ENCODE peak calls at places on chromosomes 1 and 21, in ten cellular contexts. H is kidney tubule cell; P is T follicular helper cell; M is suprapubic skin; Q is glutamatergic neuron; N is stimulated activated CD4-positive, alpha-beta T cell treated with anti-CD3 and anti-CD28 coated beads, Interleukin-2, amount 100 ng/mL, for 24 hours; C is nephron progenitor cell; J is right cardiac atrium; X is stimulated activated naive CD8-positive, alpha-beta T cell treated with anti-CD3 and anti-CD28 coated beads, Interleukin-15, amount 100 ng/mL, for 72 hours; S is tibial nerve. B is an unnamed sample.

GRCh38 chr21:38631676-38632075 is 133.4 kb upstream of the ERG start:
- DNase-seq in H (no peak), P (no peak), M (no peak), Q (no peak), N (no peak), C (no peak), J (no peak), X (no peak), S (no peak), B (no peak)

GRCh38 chr1:108079550-108079949 is 114.6 kb upstream of the VAV3 start:
- DNase-seq in H (no peak), P (peak), M (no peak), Q (peak), N (peak), C (peak), J (no peak), X (peak), S (no peak), B (no peak)

GRCh38 chr1:230122361-230123279 is 55.6 kb downstream of the GALNT2 start:
- DNase-seq in H (no peak), P (no peak), M (no peak), Q (no peak), N (no peak), C (no peak), J (no peak), X (no peak), S (no peak), B (no peak)

GRCh38 chr1:89800022-89800655 is 20.7 kb upstream of the LRRC8D start:
- DNase-seq in H (no peak), P (no peak), M (no peak), Q (no peak), N (no peak), C (no peak), J (no peak), X (no peak), S (no peak), B (no peak)

GRCh38 chr1:46587072-46587471 is 17.0 kb downstream of the MKNK1 start:
- DNase-seq in H (no peak), P (no peak), M (no peak), Q (peak), N (no peak), C (no peak), J (peak), X (no peak), S (no peak), B (no peak)

GRCh38 chr1:208807446-208808117 is 563.4 kb upstream of the PLXNA2 start:
- DNase-seq in H (peak), P (no peak), M (no peak), Q (no peak), N (no peak), C (no peak), J (no peak), X (no peak), S (no peak), B (no peak)

GRCh38 chr1:77068013-77068412 is 151.2 kb downstream of the PIGK start:
- DNase-seq in H (peak), P (no peak), M (no peak), Q (no peak), N (no peak), C (no peak), J (no peak), X (no peak), S (no peak), B (no peak)

GRCh38 chr1:212699839-212700596 is at the start of gene BATF3:
- DNase-seq in H (no peak), P (peak), M (peak), Q (peak), N (peak), C (peak), J (peak), X (peak), S (no peak), B (peak)

GRCh38 chr1:197924516-197925123 is 7.4 kb downstream of the LHX9 start:
- DNase-seq in H (peak), P (no peak), M (no peak), Q (no peak), N (no peak), C (peak), J (no peak), X (peak), S (no peak), B (no peak)

GRCh38 chr1:77468556-77468955 is 186.7 kb downstream of the AK5 start:
- DNase-seq in H (no peak), P (no peak), M (no peak), Q (no peak), N (no peak), C (no peak), J (no peak), X (no peak), S (no peak), B (no peak)

GRCh38 chr1:241077386-241078147 is 279.4 kb downstream of the RGS7 start:
- DNase-seq in H (no peak), P (no peak), M (no peak), Q (no peak), N (no peak), C (no peak), J (no peak), X (no peak), S (no peak), B (no peak)

GRCh38 chr1:85182700-85183099 is 18.1 kb downstream of the SYDE2 start:
- DNase-seq in H (no peak), P (no peak), M (no peak), Q (no peak), N (no peak), C (no peak), J (no peak), X (no peak), S (no peak), B (no peak)

GRCh38 chr1:108845991-108846390 is 10.9 kb downstream of the AKNAD1 start:
- DNase-seq in H (no peak), P (no peak), M (no peak), Q (no peak), N (no peak), C (no peak), J (no peak), X (no peak), S (no peak), B (no peak)

GRCh38 chr1:228698017-228698329 is 37.3 kb upstream of the RHOU start:
- DNase-seq in H (no peak), P (no peak), M (no peak), Q (no peak), N (no peak), C (no peak), J (no peak), X (no peak), S (no peak), B (no peak)

GRCh38 chr1:205451202-205451601 is 4.6 kb downstream of the BLACAT1 start:
- DNase-seq in H (no peak), P (no peak), M (no peak), Q (no peak), N (no peak), C (no peak), J (no peak), X (no peak), S (no peak), B (no peak)

GRCh38 chr21:39660596-39660995 is 47.9 kb downstream of the B3GALT5 start:
- DNase-seq in H (peak), P (no peak), M (no peak), Q (no peak), N (no peak), C (no peak), J (peak), X (no peak), S (no peak), B (no peak)

GRCh38 chr1:41810446-41810845 is 108.3 kb downstream of the HIVEP3 start:
- DNase-seq in H (peak), P (no peak), M (no peak), Q (no peak), N (peak), C (peak), J (no peak), X (peak), S (no peak), B (peak)